ENCODE peak calls at places on chromosome 21, in four cellular contexts. C is uterus, V is endodermal cell, H is tibial nerve. D is an unnamed sample. For H3K9me3, the result is how much of the 10 kb centered on the place peaks cover.

GRCh38 chr21:37155216-37155615 is 82.2 kb downstream of the TTC3 start:
- DNase-seq in C (no peak), V (no peak), H (no peak), D (no peak)

GRCh38 chr21:39451332-39452206 is at the start of gene SH3BGR:
- DNase-seq in C (no peak), V (peak), H (peak), D (no peak)

GRCh38 chr21:41142051-41142795 is 25.7 kb upstream of the BACE2 start:
- DNase-seq in V (peak), H (no peak), C (no peak), D (no peak)

GRCh38 chr21:14382486-14382834 is 486 bp downstream of the HSPA13 start:
- DNase-seq in V (no peak), H (no peak), C (no peak), D (no peak)

GRCh38 chr21:40923361-40923760 is 76.4 kb upstream of the DSCAM start:
- DNase-seq in C (no peak), V (no peak), H (no peak), D (no peak)

GRCh38 chr21:32403201-32403701 is 9.3 kb upstream of the EVA1C start:
- DNase-seq in H (no peak), V (peak), C (peak), D (peak)

GRCh38 chr21:9837946-9838801 is 683.2 kb upstream of the TPTE start:
- DNase-seq in C (no peak), V (no peak), H (no peak), D (no peak)

GRCh38 chr21:20272791-20273362 is 725.3 kb upstream of the NCAM2 start:
- DNase-seq in V (no peak), H (no peak), C (no peak), D (no peak)

GRCh38 chr21:25831300-25831699 is 96.5 kb downstream of the GABPA start:
- DNase-seq in V (no peak), C (no peak), H (no peak), D (no peak)

GRCh38 chr21:32560896-32561295 is 24.4 kb downstream of the TCP10L start:
- DNase-seq in C (no peak), V (no peak), H (no peak), D (no peak)

GRCh38 chr21:44927587-44928461 is 7.1 kb upstream of the ITGB2 start:
- DNase-seq in H (no peak), C (no peak), V (peak), D (peak)

GRCh38 chr21:32886339-32886738 is 114.8 kb upstream of the PAXBP1 start:
- DNase-seq in V (no peak), C (no peak), H (no peak), D (peak)

GRCh38 chr21:38679531-38679930 is 126.2 kb upstream of the ETS2 start:
- DNase-seq in V (no peak), C (no peak), H (no peak), D (no peak)

GRCh38 chr21:32425628-32426027 is 13.1 kb downstream of the EVA1C start:
- DNase-seq in V (no peak), H (no peak), C (no peak), D (no peak)

GRCh38 chr21:38756746-38757145 is 49.0 kb upstream of the ETS2 start:
- DNase-seq in V (no peak), H (no peak), C (no peak), D (no peak)

GRCh38 chr21:38834725-38835124 is 29.0 kb downstream of the ETS2 start:
- DNase-seq in V (no peak), C (no peak), H (no peak), D (no peak)

GRCh38 chr21:28224191-28224755 is 768.4 kb downstream of the LTN1 start:
- DNase-seq in H (no peak), V (no peak), C (no peak), D (no peak)

GRCh38 chr21:45974073-45975016 is 7.2 kb upstream of the COL6A1 start:
- DNase-seq in V (peak), H (no peak), C (peak), D (no peak)

GRCh38 chr21:36079010-36079649 is 9.3 kb downstream of the CBR1 start:
- DNase-seq in C (no peak), V (no peak), H (no peak), D (peak)

GRCh38 chr21:38048241-38048640 is 132.0 kb upstream of the KCNJ6 start:
- DNase-seq in C (no peak), V (no peak), H (no peak), D (no peak)

GRCh38 chr21:38037416-38037815 is 121.2 kb upstream of the KCNJ6 start:
- DNase-seq in V (no peak), H (no peak), C (no peak), D (no peak)

GRCh38 chr21:44833663-44834062 is 15.8 kb upstream of the SUMO3 start:
- DNase-seq in V (no peak), C (no peak), H (no peak), D (no peak)

GRCh38 chr21:45291613-45292398 is 4.1 kb upstream of the POFUT2 start:
- DNase-seq in C (no peak), V (peak), H (peak), D (no peak)

GRCh38 chr21:15801352-15801863 is 71.6 kb downstream of the USP25 start:
- DNase-seq in C (no peak), H (no peak), V (no peak), D (no peak)

DNA sequence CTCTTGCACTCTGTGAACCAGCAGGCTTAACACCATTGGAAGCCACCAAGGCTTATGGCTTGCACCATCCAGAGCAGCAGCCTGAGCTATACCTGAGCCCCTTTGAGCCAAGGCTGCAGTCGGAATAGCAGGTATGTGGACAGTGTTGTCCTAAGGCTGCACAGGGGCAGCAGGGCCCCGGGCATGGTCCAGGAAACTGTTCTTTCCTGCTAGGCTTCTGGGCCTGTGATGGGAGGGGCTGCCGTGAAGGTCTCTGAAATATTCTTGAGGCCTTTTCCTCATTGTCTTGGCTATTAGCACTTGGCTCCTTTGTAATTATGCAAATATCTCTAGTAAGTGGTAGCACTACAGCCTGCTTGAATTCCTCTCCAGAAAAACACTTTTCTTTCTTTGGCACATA is 5.0 kb downstream of the KRTAP20-4 start:
- DNase-seq in V (no peak), C (no peak), H (no peak), D (no peak)
- H3K9me3 ChIP-seq in V (under half), C (under half), H (under half), D (under half)

DNA sequence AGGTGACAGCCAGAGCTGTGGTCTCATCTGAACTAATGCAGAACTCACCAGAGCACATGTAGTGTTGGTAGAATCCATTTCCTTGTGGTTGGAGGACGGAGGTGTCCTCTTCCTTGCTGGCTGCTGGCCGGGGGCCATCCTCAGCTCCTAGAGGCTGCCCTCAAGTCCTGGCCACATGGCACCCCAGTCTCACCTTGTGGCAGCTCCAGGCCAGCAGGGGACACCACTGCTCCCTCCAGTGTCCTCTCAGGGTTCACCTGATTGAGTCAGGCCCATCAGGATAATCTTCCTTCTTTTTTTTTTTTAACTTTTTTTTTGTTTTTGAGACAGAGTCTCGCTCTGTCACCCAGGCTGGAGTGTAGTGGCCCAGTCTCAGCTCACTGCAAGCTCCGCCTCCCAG is 2.9 kb downstream of the KCNE1 start:
- DNase-seq in V (no peak), H (no peak), C (no peak), D (no peak)
- H3K27ac ChIP-seq in V (no peak), H (no peak), C (no peak), D (no peak)

DNA sequence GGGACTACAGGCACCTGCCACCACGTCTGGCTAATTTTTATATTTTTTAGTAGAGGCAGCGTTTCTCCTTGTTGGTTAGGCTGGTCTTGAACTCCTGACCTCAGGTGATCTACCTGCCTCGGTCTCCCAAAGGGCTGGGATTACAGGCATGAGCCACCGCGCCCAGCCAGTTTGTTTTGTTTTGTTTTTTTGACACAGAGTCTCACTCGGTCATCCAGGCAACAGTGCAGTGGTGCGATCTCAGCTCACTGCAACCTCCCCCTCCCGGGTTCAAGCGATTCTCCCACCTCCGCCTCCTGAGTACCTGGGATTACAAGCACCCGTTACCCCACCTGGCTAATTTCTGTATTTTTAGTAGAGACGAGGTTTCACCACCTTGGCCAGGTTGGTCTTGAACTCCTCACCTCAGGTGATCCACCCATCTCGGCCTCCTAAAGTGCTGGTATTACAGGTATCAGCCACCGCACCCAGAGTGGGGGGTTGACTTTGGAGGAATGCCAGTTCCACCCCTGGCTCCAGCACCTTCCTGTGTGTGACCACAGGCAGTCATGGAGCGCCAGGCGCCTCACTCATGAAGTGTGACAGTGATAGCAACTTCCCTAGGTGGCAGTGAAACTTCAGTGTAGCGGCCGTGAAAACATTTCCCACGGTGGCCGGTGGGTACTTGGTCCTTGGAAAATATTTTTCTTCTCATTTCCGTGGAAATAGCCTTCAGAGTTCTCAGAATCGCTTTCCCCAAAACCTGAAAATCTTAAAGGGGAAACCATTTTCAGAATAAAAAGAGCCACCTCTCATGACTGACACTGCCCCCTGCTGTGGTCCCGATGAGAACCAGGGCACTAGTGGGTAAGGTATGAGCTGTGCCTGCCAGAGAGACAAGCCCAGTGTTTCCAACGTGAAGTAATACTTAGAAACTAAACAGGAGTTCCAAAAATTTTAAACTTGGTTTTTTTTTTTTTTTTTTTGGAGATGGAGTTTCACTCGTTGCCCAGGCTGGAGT is 48.6 kb downstream of the WDR4 start:
- DNase-seq in V (peak), H (no peak), C (peak), D (peak)
- TF ChIP-seq CTCF in V (no peak), H (no peak), C (no peak), D (no peak)

DNA sequence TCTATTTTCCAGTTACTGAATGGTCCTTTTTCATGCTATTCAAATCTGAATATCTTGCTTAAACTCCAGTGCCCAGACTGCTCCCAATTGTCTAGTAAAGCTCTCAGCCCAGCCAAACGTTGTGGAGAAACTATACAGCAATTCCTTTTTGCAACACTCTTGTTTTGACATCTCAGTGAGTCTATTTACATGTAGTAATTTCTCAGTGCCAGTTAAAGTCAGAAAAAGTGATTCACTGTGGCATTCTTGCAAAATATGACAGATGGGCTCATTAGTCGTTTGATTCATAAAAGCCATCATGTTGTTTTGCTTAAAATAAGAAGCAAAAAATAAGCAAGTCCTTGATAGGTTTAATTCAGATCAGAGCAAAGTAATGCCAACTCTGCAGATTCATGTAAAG is 20.7 kb upstream of the TMPRSS15 start:
- DNase-seq in V (no peak), H (no peak), C (no peak), D (no peak)
- H3K9me3 ChIP-seq in V (under half), H (under half), C (under half), D (under half)

DNA sequence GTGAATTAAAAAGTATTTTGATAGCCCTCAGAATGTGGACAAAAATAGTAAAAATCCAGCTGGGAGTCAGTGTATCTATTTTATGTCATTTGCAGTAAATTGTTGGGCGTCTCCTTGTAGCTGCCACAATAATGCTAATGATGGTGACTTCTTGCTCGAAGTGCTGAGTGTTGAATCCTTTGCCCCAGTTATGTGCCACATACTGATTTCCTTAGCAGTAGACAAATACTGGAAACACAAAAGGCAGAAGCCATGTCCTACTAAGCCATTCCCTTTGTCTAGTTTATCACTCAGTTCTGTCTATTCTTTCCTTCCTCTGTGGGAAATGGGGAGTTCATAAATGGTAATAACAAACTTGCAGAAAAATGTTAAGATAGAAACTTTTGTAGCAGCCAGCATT is 70.7 kb upstream of the CXADR start:
- DNase-seq in H (no peak), C (no peak), V (no peak), D (no peak)
- H3K27ac ChIP-seq in H (no peak), C (no peak), V (peak), D (no peak)

D was measured in CD4-positive, alpha-beta T cell.